ENCODE peak calls at places on chromosomes 16 and 17, in seven cellular contexts. P is omental fat pad; M is stimulated activated CD4-positive, alpha-beta T cell treated with anti-CD3 and anti-CD28 coated beads, Interleukin-1b, Interleukin-23, amount 100 ng/mL, for 1 hour; Z is foreskin fibroblast; Y is right atrium auricular region; D is activated T-helper 1 cell treated with anti-CD3 and anti-CD28 coated beads, Interleukin-12 subunit alpha, Interleukin-12 subunit beta, Interleukin-2, Interleukin-4 antibody, amounts not matched to agents 30 ng/mL and 10 ng/mL and 1 ng/mL, durations not matched to agents 14 hours and 24 hours and 36 hours; Q is GM23248. N is an unnamed sample.

GRCh38 chr17:57293077-57293476 is 36.8 kb downstream of the MSI2 start:
- DNase-seq in M (no peak), Y (no peak), P (no peak), Q (no peak), D (no peak), Z (no peak), N (no peak)

GRCh38 chr17:78325076-78325712 is 34.7 kb downstream of the SOCS3 start:
- DNase-seq in D (no peak), Q (peak), Z (peak), M (no peak), P (no peak), Y (peak), N (peak)

GRCh38 chr17:48492401-48493298 is 38.2 kb downstream of the HOXB1 start:
- DNase-seq in Z (peak), Q (peak), D (peak), Y (peak), M (peak), P (peak), N (peak)

GRCh38 chr17:50950002-50950877 is 84.1 kb upstream of the TOB1 start:
- DNase-seq in Z (peak), Q (peak), M (peak), D (peak), P (no peak), Y (peak), N (peak)

GRCh38 chr16:2428051-2428786 is 1.0 kb upstream of the CCNF start:
- DNase-seq in D (no peak), Q (peak), Y (no peak), Z (peak), P (no peak), M (no peak), N (peak)

GRCh38 chr16:89026121-89026612 is 49.2 kb upstream of the CBFA2T3 start:
- DNase-seq in M (no peak), Y (no peak), D (peak), Q (peak), Z (no peak), P (no peak), N (no peak)

GRCh38 chr17:65278050-65278819 is 141.1 kb downstream of the RGS9 start:
- DNase-seq in D (no peak), P (no peak), Y (peak), Z (peak), M (no peak), Q (peak), N (peak)

GRCh38 chr17:15659663-15660062 is 24.4 kb downstream of the TRIM16 start:
- DNase-seq in Q (no peak), Z (no peak), P (no peak), Y (no peak), D (no peak), M (no peak), N (peak)

GRCh38 chr17:44346064-44346844 is 1.2 kb downstream of the GRN start:
- DNase-seq in P (no peak), Z (no peak), D (no peak), M (no peak), Y (no peak), Q (no peak), N (no peak)

GRCh38 chr17:28326114-28326513 is 7.1 kb downstream of the TMEM97 start:
- DNase-seq in Y (peak), Q (no peak), Z (no peak), D (no peak), M (no peak), P (no peak), N (no peak)

GRCh38 chr16:66274335-66275110 is 92.0 kb upstream of the CDH5 start:
- DNase-seq in Z (no peak), Y (no peak), M (no peak), Q (peak), D (no peak), P (no peak), N (peak)

GRCh38 chr17:76384987-76385891 is 830 bp downstream of the SPHK1 start:
- DNase-seq in P (peak), M (no peak), Y (peak), D (no peak), Q (peak), Z (peak), N (peak)

GRCh38 chr17:78442648-78443128 is 64.2 kb downstream of the PGS1 start:
- DNase-seq in M (no peak), Z (peak), Q (peak), D (no peak), P (peak), Y (peak), N (no peak)

GRCh38 chr17:1621273-1621954 is 7.2 kb downstream of the SLC43A2 start:
- DNase-seq in Q (no peak), Y (no peak), M (no peak), Z (no peak), D (no peak), P (no peak), N (no peak)

GRCh38 chr16:16048904-16049582 is 99.6 kb downstream of the ABCC1 start:
- DNase-seq in D (no peak), Y (peak), P (no peak), M (no peak), Z (no peak), Q (no peak), N (no peak)

GRCh38 chr16:23334421-23334853 is 32.3 kb downstream of the SCNN1B start:
- DNase-seq in Q (no peak), D (no peak), P (no peak), M (no peak), Z (no peak), Y (no peak), N (no peak)

GRCh38 chr16:4882633-4883285 is 35.5 kb downstream of the UBN1 start:
- DNase-seq in Z (peak), P (no peak), Y (no peak), M (no peak), Q (peak), D (no peak), N (peak)

GRCh38 chr17:42502091-42502490 is 34.0 kb upstream of the NAGLU start:
- DNase-seq in P (no peak), D (no peak), Y (no peak), M (no peak), Q (no peak), Z (no peak), N (no peak)

GRCh38 chr17:66807182-66807581 is 27.7 kb upstream of the CACNG5 start:
- DNase-seq in P (no peak), Z (no peak), D (no peak), Y (no peak), M (no peak), Q (no peak), N (no peak)

GRCh38 chr17:65173284-65173793 is 36.2 kb downstream of the RGS9 start:
- DNase-seq in Z (peak), P (no peak), Q (peak), D (peak), M (peak), Y (no peak), N (peak)

GRCh38 chr17:79991924-79992656 is 43.6 kb downstream of the TBC1D16 start:
- DNase-seq in Q (peak), Y (no peak), D (no peak), M (no peak), P (no peak), Z (no peak), N (no peak)

GRCh38 chr17:59331929-59332889 is 754 bp downstream of the YPEL2 start:
- DNase-seq in Y (peak), M (no peak), D (peak), Q (peak), P (peak), Z (no peak), N (peak)

GRCh38 chr16:73886378-73886777 is 410.2 kb upstream of the PSMD7 start:
- DNase-seq in Y (no peak), Q (no peak), D (no peak), P (no peak), M (no peak), Z (no peak), N (no peak)

GRCh38 chr17:7486181-7486580 is 2.0 kb downstream of the POLR2A start:
- DNase-seq in P (no peak), M (no peak), D (no peak), Q (peak), Y (no peak), Z (peak), N (no peak)

GRCh38 chr17:54901230-54901847 is 687 bp downstream of the TOM1L1 start:
- DNase-seq in D (no peak), Y (no peak), P (no peak), Z (peak), Q (peak), M (no peak), N (peak)

GRCh38 chr17:48575066-48575582 is 3.0 kb downstream of the HOXB4 start:
- DNase-seq in P (no peak), Y (no peak), M (no peak), Z (no peak), D (no peak), Q (no peak), N (no peak)

GRCh38 chr17:14389656-14390055 is 88.8 kb downstream of the HS3ST3B1 start:
- DNase-seq in D (no peak), M (no peak), Z (no peak), Q (no peak), P (no peak), Y (no peak), N (no peak)

GRCh38 chr17:32484041-32484461 is 2.7 kb upstream of the CDK5R1 start:
- DNase-seq in Q (no peak), P (no peak), Z (no peak), M (no peak), Y (no peak), D (no peak), N (no peak)

GRCh38 chr16:24255446-24256352 is at the start of gene CACNG3:
- DNase-seq in D (peak), M (no peak), P (no peak), Z (no peak), Q (peak), Y (no peak), N (peak)

GRCh38 chr16:69126221-69126620 is 6.2 kb downstream of the CHTF8 start:
- DNase-seq in Y (no peak), P (no peak), Z (no peak), Q (no peak), M (no peak), D (no peak), N (no peak)

GRCh38 chr16:22424161-22424937 is 49.9 kb upstream of the CDR2 start:
- DNase-seq in Y (peak), M (no peak), Z (peak), P (no peak), D (no peak), Q (peak), N (peak)

GRCh38 chr17:76709077-76709950 is 1.5 kb downstream of the MXRA7 start:
- DNase-seq in M (no peak), Q (peak), P (peak), D (no peak), Z (peak), Y (peak), N (peak)

GRCh38 chr17:63697341-63698286 is 2.3 kb downstream of the LIMD2 start:
- DNase-seq in M (peak), P (no peak), Z (no peak), Q (peak), Y (no peak), D (peak), N (peak)

GRCh38 chr17:42240201-42240600 is 36.0 kb downstream of the STAT5B start:
- DNase-seq in M (no peak), Z (no peak), D (no peak), Y (no peak), P (no peak), Q (no peak), N (no peak)

GRCh38 chr16:86180780-86181179 is 281.8 kb downstream of the IRF8 start:
- DNase-seq in M (no peak), D (no peak), P (no peak), Q (no peak), Z (no peak), Y (no peak), N (no peak)

GRCh38 chr17:21678451-21679081 is 13.8 kb upstream of the KCNJ18 start:
- DNase-seq in Z (no peak), Y (no peak), Q (no peak), P (no peak), M (no peak), D (no peak), N (no peak)

GRCh38 chr16:57305159-57305811 is 20.8 kb upstream of the PLLP start:
- DNase-seq in P (no peak), Z (no peak), Y (no peak), M (no peak), Q (no peak), D (no peak), N (no peak)

GRCh38 chr16:76389126-76389525 is 111.9 kb downstream of the CNTNAP4 start:
- DNase-seq in P (no peak), Q (no peak), D (no peak), Z (no peak), M (no peak), Y (no peak), N (no peak)

GRCh38 chr17:13374203-13375143 is 227.3 kb downstream of the HS3ST3A1 start:
- DNase-seq in M (no peak), Q (no peak), P (no peak), D (no peak), Z (no peak), Y (no peak), N (no peak)

N was measured in cardiac muscle cell.